ENCODE peak calls at places on chromosomes 16 and 17, in nine cellular contexts. One of them, this sample, is unnamed.

GRCh38 chr16:55913717-55914116 is 38.5 kb upstream of the CES5A start:
- DNase-seq in NCI-H510A treated with DMSO at 0.1 percent for 48 hours: no peak
- DNase-seq in KBM-7: no peak
- DNase-seq in stimulated activated naive CD8-positive, alpha-beta T cell treated with anti-CD3 and anti-CD28 coated beads, Interleukin-15, Interleukin-2, amounts not matched to agents 100 U/mL and 50 U/mL, for 24 hours: no peak
- DNase-seq in NCI-H1694: peak
- DNase-seq in neural crest cell: no peak
- DNase-seq in EL: no peak
- DNase-seq in GM04504: no peak
- DNase-seq in fibroblast of lung: no peak
- DNase-seq in this sample: no peak

GRCh38 chr16:9800180-9800738 is 382.0 kb downstream of the GRIN2A start:
- DNase-seq in stimulated activated naive CD8-positive, alpha-beta T cell treated with anti-CD3 and anti-CD28 coated beads, Interleukin-15, Interleukin-2, amounts not matched to agents 100 U/mL and 50 U/mL, for 24 hours: no peak
- DNase-seq in fibroblast of lung: no peak
- DNase-seq in NCI-H1694: no peak
- DNase-seq in EL: peak
- DNase-seq in neural crest cell: no peak
- DNase-seq in GM04504: peak
- DNase-seq in NCI-H510A treated with DMSO at 0.1 percent for 48 hours: no peak
- DNase-seq in KBM-7: no peak
- DNase-seq in this sample: no peak

GRCh38 chr16:56773531-56773930 is 43.6 kb downstream of the NUP93 start:
- DNase-seq in neural crest cell: no peak
- DNase-seq in GM04504: no peak
- DNase-seq in NCI-H1694: no peak
- DNase-seq in stimulated activated naive CD8-positive, alpha-beta T cell treated with anti-CD3 and anti-CD28 coated beads, Interleukin-15, Interleukin-2, amounts not matched to agents 100 U/mL and 50 U/mL, for 24 hours: no peak
- DNase-seq in NCI-H510A treated with DMSO at 0.1 percent for 48 hours: no peak
- DNase-seq in EL: no peak
- DNase-seq in KBM-7: no peak
- DNase-seq in fibroblast of lung: no peak
- DNase-seq in this sample: no peak

GRCh38 chr16:66636199-66636598 is 31.7 kb downstream of the CMTM3 start:
- DNase-seq in GM04504: no peak
- DNase-seq in neural crest cell: no peak
- DNase-seq in NCI-H1694: no peak
- DNase-seq in stimulated activated naive CD8-positive, alpha-beta T cell treated with anti-CD3 and anti-CD28 coated beads, Interleukin-15, Interleukin-2, amounts not matched to agents 100 U/mL and 50 U/mL, for 24 hours: no peak
- DNase-seq in fibroblast of lung: no peak
- DNase-seq in KBM-7: no peak
- DNase-seq in NCI-H510A treated with DMSO at 0.1 percent for 48 hours: no peak
- DNase-seq in EL: no peak
- DNase-seq in this sample: no peak

GRCh38 chr17:5587431-5588032 is 3.2 kb upstream of the NLRP1 start:
- DNase-seq in KBM-7: peak
- DNase-seq in NCI-H1694: peak
- DNase-seq in neural crest cell: peak
- DNase-seq in stimulated activated naive CD8-positive, alpha-beta T cell treated with anti-CD3 and anti-CD28 coated beads, Interleukin-15, Interleukin-2, amounts not matched to agents 100 U/mL and 50 U/mL, for 24 hours: peak
- DNase-seq in EL: peak
- DNase-seq in fibroblast of lung: peak
- DNase-seq in NCI-H510A treated with DMSO at 0.1 percent for 48 hours: peak
- DNase-seq in GM04504: peak
- DNase-seq in this sample: peak

GRCh38 chr17:57595942-57596695 is 149.0 kb downstream of the CCDC182 start:
- DNase-seq in fibroblast of lung: no peak
- DNase-seq in NCI-H1694: no peak
- DNase-seq in GM04504: no peak
- DNase-seq in stimulated activated naive CD8-positive, alpha-beta T cell treated with anti-CD3 and anti-CD28 coated beads, Interleukin-15, Interleukin-2, amounts not matched to agents 100 U/mL and 50 U/mL, for 24 hours: no peak
- DNase-seq in EL: no peak
- DNase-seq in neural crest cell: no peak
- DNase-seq in NCI-H510A treated with DMSO at 0.1 percent for 48 hours: no peak
- DNase-seq in KBM-7: peak
- DNase-seq in this sample: no peak

GRCh38 chr16:29315916-29316517 is 90.5 kb downstream of the NPIPB11 start:
- DNase-seq in NCI-H510A treated with DMSO at 0.1 percent for 48 hours: peak
- DNase-seq in fibroblast of lung: no peak
- DNase-seq in NCI-H1694: no peak
- DNase-seq in KBM-7: no peak
- DNase-seq in EL: no peak
- DNase-seq in stimulated activated naive CD8-positive, alpha-beta T cell treated with anti-CD3 and anti-CD28 coated beads, Interleukin-15, Interleukin-2, amounts not matched to agents 100 U/mL and 50 U/mL, for 24 hours: no peak
- DNase-seq in GM04504: no peak
- DNase-seq in neural crest cell: no peak
- DNase-seq in this sample: no peak

GRCh38 chr17:59149841-59150511 is 5.0 kb downstream of the SKA2 start:
- DNase-seq in neural crest cell: no peak
- DNase-seq in NCI-H510A treated with DMSO at 0.1 percent for 48 hours: no peak
- DNase-seq in GM04504: no peak
- DNase-seq in fibroblast of lung: peak
- DNase-seq in NCI-H1694: no peak
- DNase-seq in EL: no peak
- DNase-seq in stimulated activated naive CD8-positive, alpha-beta T cell treated with anti-CD3 and anti-CD28 coated beads, Interleukin-15, Interleukin-2, amounts not matched to agents 100 U/mL and 50 U/mL, for 24 hours: no peak
- DNase-seq in KBM-7: peak
- DNase-seq in this sample: peak

GRCh38 chr17:18184143-18185007 is 747 bp downstream of the ALKBH5 start:
- DNase-seq in EL: peak
- DNase-seq in fibroblast of lung: peak
- DNase-seq in stimulated activated naive CD8-positive, alpha-beta T cell treated with anti-CD3 and anti-CD28 coated beads, Interleukin-15, Interleukin-2, amounts not matched to agents 100 U/mL and 50 U/mL, for 24 hours: peak
- DNase-seq in NCI-H510A treated with DMSO at 0.1 percent for 48 hours: no peak
- DNase-seq in KBM-7: peak
- DNase-seq in NCI-H1694: no peak
- DNase-seq in GM04504: no peak
- DNase-seq in neural crest cell: no peak
- DNase-seq in this sample: no peak

GRCh38 chr16:88595101-88595500 is 24.9 kb downstream of the ZC3H18 start:
- DNase-seq in stimulated activated naive CD8-positive, alpha-beta T cell treated with anti-CD3 and anti-CD28 coated beads, Interleukin-15, Interleukin-2, amounts not matched to agents 100 U/mL and 50 U/mL, for 24 hours: no peak
- DNase-seq in GM04504: no peak
- DNase-seq in neural crest cell: no peak
- DNase-seq in KBM-7: no peak
- DNase-seq in fibroblast of lung: no peak
- DNase-seq in NCI-H510A treated with DMSO at 0.1 percent for 48 hours: no peak
- DNase-seq in EL: no peak
- DNase-seq in NCI-H1694: no peak
- DNase-seq in this sample: no peak

GRCh38 chr16:53414381-53414780 is 19.9 kb upstream of the RBL2 start:
- DNase-seq in stimulated activated naive CD8-positive, alpha-beta T cell treated with anti-CD3 and anti-CD28 coated beads, Interleukin-15, Interleukin-2, amounts not matched to agents 100 U/mL and 50 U/mL, for 24 hours: no peak
- DNase-seq in fibroblast of lung: no peak
- DNase-seq in KBM-7: no peak
- DNase-seq in NCI-H510A treated with DMSO at 0.1 percent for 48 hours: no peak
- DNase-seq in EL: no peak
- DNase-seq in NCI-H1694: no peak
- DNase-seq in neural crest cell: no peak
- DNase-seq in GM04504: no peak
- DNase-seq in this sample: no peak

GRCh38 chr16:17070882-17071592 is 399.7 kb downstream of the XYLT1 start:
- DNase-seq in fibroblast of lung: peak
- DNase-seq in NCI-H1694: peak
- DNase-seq in EL: no peak
- DNase-seq in neural crest cell: peak
- DNase-seq in NCI-H510A treated with DMSO at 0.1 percent for 48 hours: peak
- DNase-seq in stimulated activated naive CD8-positive, alpha-beta T cell treated with anti-CD3 and anti-CD28 coated beads, Interleukin-15, Interleukin-2, amounts not matched to agents 100 U/mL and 50 U/mL, for 24 hours: peak
- DNase-seq in GM04504: no peak
- DNase-seq in KBM-7: peak
- DNase-seq in this sample: no peak

GRCh38 chr16:56625943-56626654 is 518 bp downstream of the MT1E start:
- DNase-seq in NCI-H510A treated with DMSO at 0.1 percent for 48 hours: no peak
- DNase-seq in NCI-H1694: no peak
- DNase-seq in neural crest cell: no peak
- DNase-seq in KBM-7: no peak
- DNase-seq in GM04504: no peak
- DNase-seq in fibroblast of lung: peak
- DNase-seq in stimulated activated naive CD8-positive, alpha-beta T cell treated with anti-CD3 and anti-CD28 coated beads, Interleukin-15, Interleukin-2, amounts not matched to agents 100 U/mL and 50 U/mL, for 24 hours: no peak
- DNase-seq in EL: peak
- DNase-seq in this sample: peak

GRCh38 chr17:45372325-45372869 is 55.6 kb upstream of the MAP3K14 start:
- DNase-seq in neural crest cell: no peak
- DNase-seq in GM04504: no peak
- DNase-seq in KBM-7: no peak
- DNase-seq in fibroblast of lung: no peak
- DNase-seq in NCI-H1694: no peak
- DNase-seq in EL: peak
- DNase-seq in stimulated activated naive CD8-positive, alpha-beta T cell treated with anti-CD3 and anti-CD28 coated beads, Interleukin-15, Interleukin-2, amounts not matched to agents 100 U/mL and 50 U/mL, for 24 hours: no peak
- DNase-seq in NCI-H510A treated with DMSO at 0.1 percent for 48 hours: no peak
- DNase-seq in this sample: peak

GRCh38 chr17:7440113-7440822 is 956 bp downstream of the FGF11 start:
- DNase-seq in NCI-H510A treated with DMSO at 0.1 percent for 48 hours: peak
- DNase-seq in neural crest cell: peak
- DNase-seq in KBM-7: no peak
- DNase-seq in NCI-H1694: no peak
- DNase-seq in stimulated activated naive CD8-positive, alpha-beta T cell treated with anti-CD3 and anti-CD28 coated beads, Interleukin-15, Interleukin-2, amounts not matched to agents 100 U/mL and 50 U/mL, for 24 hours: peak
- DNase-seq in EL: peak
- DNase-seq in fibroblast of lung: no peak
- DNase-seq in GM04504: no peak
- DNase-seq in this sample: peak

GRCh38 chr17:1058423-1059130 is 61.6 kb downstream of the TIMM22 start:
- DNase-seq in NCI-H1694: peak
- DNase-seq in KBM-7: peak
- DNase-seq in NCI-H510A treated with DMSO at 0.1 percent for 48 hours: peak
- DNase-seq in neural crest cell: peak
- DNase-seq in EL: peak
- DNase-seq in fibroblast of lung: peak
- DNase-seq in stimulated activated naive CD8-positive, alpha-beta T cell treated with anti-CD3 and anti-CD28 coated beads, Interleukin-15, Interleukin-2, amounts not matched to agents 100 U/mL and 50 U/mL, for 24 hours: peak
- DNase-seq in GM04504: no peak
- DNase-seq in this sample: no peak

GRCh38 chr17:1617620-1618174 is 10.9 kb downstream of the SLC43A2 start:
- DNase-seq in KBM-7: peak
- DNase-seq in EL: peak
- DNase-seq in NCI-H510A treated with DMSO at 0.1 percent for 48 hours: no peak
- DNase-seq in fibroblast of lung: peak
- DNase-seq in NCI-H1694: no peak
- DNase-seq in GM04504: peak
- DNase-seq in neural crest cell: no peak
- DNase-seq in stimulated activated naive CD8-positive, alpha-beta T cell treated with anti-CD3 and anti-CD28 coated beads, Interleukin-15, Interleukin-2, amounts not matched to agents 100 U/mL and 50 U/mL, for 24 hours: no peak
- DNase-seq in this sample: peak

GRCh38 chr17:17999364-18000007 is 26.8 kb downstream of the DRC3 start:
- DNase-seq in NCI-H510A treated with DMSO at 0.1 percent for 48 hours: no peak
- DNase-seq in neural crest cell: no peak
- DNase-seq in KBM-7: no peak
- DNase-seq in GM04504: no peak
- DNase-seq in stimulated activated naive CD8-positive, alpha-beta T cell treated with anti-CD3 and anti-CD28 coated beads, Interleukin-15, Interleukin-2, amounts not matched to agents 100 U/mL and 50 U/mL, for 24 hours: no peak
- DNase-seq in NCI-H1694: peak
- DNase-seq in EL: no peak
- DNase-seq in fibroblast of lung: no peak
- DNase-seq in this sample: no peak

GRCh38 chr16:67641779-67642708 is 2.9 kb upstream of the CARMIL2 start:
- DNase-seq in NCI-H1694: peak
- DNase-seq in NCI-H510A treated with DMSO at 0.1 percent for 48 hours: no peak
- DNase-seq in EL: no peak
- DNase-seq in GM04504: no peak
- DNase-seq in fibroblast of lung: peak
- DNase-seq in KBM-7: no peak
- DNase-seq in stimulated activated naive CD8-positive, alpha-beta T cell treated with anti-CD3 and anti-CD28 coated beads, Interleukin-15, Interleukin-2, amounts not matched to agents 100 U/mL and 50 U/mL, for 24 hours: no peak
- DNase-seq in neural crest cell: no peak
- DNase-seq in this sample: no peak

GRCh38 chr17:8117980-8118768 is at the start of gene ALOXE3:
- DNase-seq in stimulated activated naive CD8-positive, alpha-beta T cell treated with anti-CD3 and anti-CD28 coated beads, Interleukin-15, Interleukin-2, amounts not matched to agents 100 U/mL and 50 U/mL, for 24 hours: no peak
- DNase-seq in NCI-H1694: peak
- DNase-seq in KBM-7: no peak
- DNase-seq in GM04504: no peak
- DNase-seq in fibroblast of lung: peak
- DNase-seq in neural crest cell: peak
- DNase-seq in EL: peak
- DNase-seq in NCI-H510A treated with DMSO at 0.1 percent for 48 hours: no peak
- DNase-seq in this sample: peak

GRCh38 chr17:75010683-75011406 is 1.6 kb upstream of the MRPL58 start:
- DNase-seq in neural crest cell: no peak
- DNase-seq in GM04504: no peak
- DNase-seq in NCI-H510A treated with DMSO at 0.1 percent for 48 hours: peak
- DNase-seq in stimulated activated naive CD8-positive, alpha-beta T cell treated with anti-CD3 and anti-CD28 coated beads, Interleukin-15, Interleukin-2, amounts not matched to agents 100 U/mL and 50 U/mL, for 24 hours: peak
- DNase-seq in fibroblast of lung: peak
- DNase-seq in NCI-H1694: peak
- DNase-seq in KBM-7: peak
- DNase-seq in EL: peak
- DNase-seq in this sample: peak

GRCh38 chr17:72576289-72576759 is 455.5 kb downstream of the SOX9 start:
- DNase-seq in fibroblast of lung: no peak
- DNase-seq in KBM-7: no peak
- DNase-seq in NCI-H1694: no peak
- DNase-seq in EL: no peak
- DNase-seq in NCI-H510A treated with DMSO at 0.1 percent for 48 hours: no peak
- DNase-seq in GM04504: no peak
- DNase-seq in stimulated activated naive CD8-positive, alpha-beta T cell treated with anti-CD3 and anti-CD28 coated beads, Interleukin-15, Interleukin-2, amounts not matched to agents 100 U/mL and 50 U/mL, for 24 hours: no peak
- DNase-seq in neural crest cell: peak
- DNase-seq in this sample: no peak

GRCh38 chr17:47708864-47709541 is 15.0 kb downstream of the TBKBP1 start:
- DNase-seq in NCI-H1694: no peak
- DNase-seq in KBM-7: no peak
- DNase-seq in EL: no peak
- DNase-seq in stimulated activated naive CD8-positive, alpha-beta T cell treated with anti-CD3 and anti-CD28 coated beads, Interleukin-15, Interleukin-2, amounts not matched to agents 100 U/mL and 50 U/mL, for 24 hours: no peak
- DNase-seq in neural crest cell: no peak
- DNase-seq in fibroblast of lung: peak
- DNase-seq in NCI-H510A treated with DMSO at 0.1 percent for 48 hours: no peak
- DNase-seq in GM04504: no peak
- DNase-seq in this sample: no peak

GRCh38 chr17:72587773-72588511 is 467.1 kb downstream of the SOX9 start:
- DNase-seq in stimulated activated naive CD8-positive, alpha-beta T cell treated with anti-CD3 and anti-CD28 coated beads, Interleukin-15, Interleukin-2, amounts not matched to agents 100 U/mL and 50 U/mL, for 24 hours: no peak
- DNase-seq in neural crest cell: no peak
- DNase-seq in fibroblast of lung: peak
- DNase-seq in GM04504: no peak
- DNase-seq in NCI-H510A treated with DMSO at 0.1 percent for 48 hours: peak
- DNase-seq in KBM-7: peak
- DNase-seq in EL: no peak
- DNase-seq in NCI-H1694: no peak
- DNase-seq in this sample: no peak

GRCh38 chr16:87274808-87275207 is 42.4 kb downstream of the C16orf95 start:
- DNase-seq in EL: peak
- DNase-seq in NCI-H1694: no peak
- DNase-seq in neural crest cell: no peak
- DNase-seq in stimulated activated naive CD8-positive, alpha-beta T cell treated with anti-CD3 and anti-CD28 coated beads, Interleukin-15, Interleukin-2, amounts not matched to agents 100 U/mL and 50 U/mL, for 24 hours: no peak
- DNase-seq in KBM-7: no peak
- DNase-seq in GM04504: no peak
- DNase-seq in fibroblast of lung: peak
- DNase-seq in NCI-H510A treated with DMSO at 0.1 percent for 48 hours: no peak
- DNase-seq in this sample: peak

GRCh38 chr16:54325616-54326265 is 39.2 kb upstream of the IRX3 start:
- DNase-seq in fibroblast of lung: peak
- DNase-seq in neural crest cell: no peak
- DNase-seq in NCI-H510A treated with DMSO at 0.1 percent for 48 hours: no peak
- DNase-seq in NCI-H1694: no peak
- DNase-seq in GM04504: no peak
- DNase-seq in stimulated activated naive CD8-positive, alpha-beta T cell treated with anti-CD3 and anti-CD28 coated beads, Interleukin-15, Interleukin-2, amounts not matched to agents 100 U/mL and 50 U/mL, for 24 hours: no peak
- DNase-seq in EL: no peak
- DNase-seq in KBM-7: no peak
- DNase-seq in this sample: no peak

GRCh38 chr17:81009124-81009523 is 17.5 kb downstream of the CHMP6 start:
- DNase-seq in stimulated activated naive CD8-positive, alpha-beta T cell treated with anti-CD3 and anti-CD28 coated beads, Interleukin-15, Interleukin-2, amounts not matched to agents 100 U/mL and 50 U/mL, for 24 hours: no peak
- DNase-seq in NCI-H510A treated with DMSO at 0.1 percent for 48 hours: no peak
- DNase-seq in GM04504: no peak
- DNase-seq in KBM-7: peak
- DNase-seq in EL: no peak
- DNase-seq in NCI-H1694: no peak
- DNase-seq in neural crest cell: no peak
- DNase-seq in fibroblast of lung: no peak
- DNase-seq in this sample: no peak

GRCh38 chr17:58280480-58281217 is at the start of gene MPO:
- DNase-seq in fibroblast of lung: no peak
- DNase-seq in stimulated activated naive CD8-positive, alpha-beta T cell treated with anti-CD3 and anti-CD28 coated beads, Interleukin-15, Interleukin-2, amounts not matched to agents 100 U/mL and 50 U/mL, for 24 hours: no peak
- DNase-seq in KBM-7: no peak
- DNase-seq in neural crest cell: no peak
- DNase-seq in NCI-H1694: no peak
- DNase-seq in NCI-H510A treated with DMSO at 0.1 percent for 48 hours: no peak
- DNase-seq in EL: no peak
- DNase-seq in GM04504: no peak
- DNase-seq in this sample: no peak

GRCh38 chr17:75454193-75454592 is 2.2 kb upstream of the TMEM94 start:
- DNase-seq in NCI-H510A treated with DMSO at 0.1 percent for 48 hours: no peak
- DNase-seq in EL: peak
- DNase-seq in KBM-7: peak
- DNase-seq in NCI-H1694: no peak
- DNase-seq in fibroblast of lung: no peak
- DNase-seq in stimulated activated naive CD8-positive, alpha-beta T cell treated with anti-CD3 and anti-CD28 coated beads, Interleukin-15, Interleukin-2, amounts not matched to agents 100 U/mL and 50 U/mL, for 24 hours: no peak
- DNase-seq in GM04504: no peak
- DNase-seq in neural crest cell: no peak
- DNase-seq in this sample: no peak

GRCh38 chr16:52634528-52634927 is 87.6 kb upstream of the TOX3 start:
- DNase-seq in KBM-7: no peak
- DNase-seq in stimulated activated naive CD8-positive, alpha-beta T cell treated with anti-CD3 and anti-CD28 coated beads, Interleukin-15, Interleukin-2, amounts not matched to agents 100 U/mL and 50 U/mL, for 24 hours: no peak
- DNase-seq in EL: no peak
- DNase-seq in NCI-H1694: no peak
- DNase-seq in fibroblast of lung: no peak
- DNase-seq in neural crest cell: no peak
- DNase-seq in GM04504: no peak
- DNase-seq in NCI-H510A treated with DMSO at 0.1 percent for 48 hours: no peak
- DNase-seq in this sample: no peak

GRCh38 chr17:27944546-27945332 is 51.6 kb upstream of the LYRM9 start:
- DNase-seq in neural crest cell: no peak
- DNase-seq in stimulated activated naive CD8-positive, alpha-beta T cell treated with anti-CD3 and anti-CD28 coated beads, Interleukin-15, Interleukin-2, amounts not matched to agents 100 U/mL and 50 U/mL, for 24 hours: no peak
- DNase-seq in NCI-H510A treated with DMSO at 0.1 percent for 48 hours: no peak
- DNase-seq in EL: no peak
- DNase-seq in KBM-7: no peak
- DNase-seq in NCI-H1694: no peak
- DNase-seq in fibroblast of lung: no peak
- DNase-seq in GM04504: no peak
- DNase-seq in this sample: no peak

This sample was measured in NCI-H226.